ENCODE peak calls at places on chromosomes 1 and 21, in seven cellular contexts. Q, G, L, J, X, K and T are unnamed samples.

GRCh38 chr1:59156526-59157196 is 140.2 kb upstream of the FGGY start:
- DNase-seq in Q (no peak), G (no peak), L (no peak), J (peak; percentile 64), X (no peak), K (no peak), T (peak; percentile 72)

GRCh38 chr1:103942029-103942428 is 192.3 kb downstream of the AMY1C start:
- DNase-seq in Q (peak; percentile 15), G (no peak), L (no peak), J (no peak), X (no peak), K (no peak), T (no peak)

GRCh38 chr1:91608876-91609275 is 108.2 kb downstream of the CDC7 start:
- DNase-seq in Q (no peak), G (peak; percentile 49), L (no peak), J (peak; percentile 88), X (no peak), K (no peak), T (peak; percentile 71)

GRCh38 chr1:50681931-50682330 is 258.7 kb upstream of the DMRTA2 start:
- DNase-seq in Q (no peak), G (no peak), L (no peak), J (no peak), X (no peak), K (no peak), T (peak; percentile 57)

GRCh38 chr1:27357281-27358037 is 9.3 kb downstream of the MAP3K6 start:
- DNase-seq in Q (no peak), G (no peak), L (no peak), J (peak; percentile 52), X (peak; percentile 98), K (peak; percentile 84), T (peak; percentile 30)

GRCh38 chr1:145845514-145846161 is at the start of gene NUDT17:
- DNase-seq in Q (no peak), G (no peak), L (peak; percentile 42), J (peak; percentile 80), X (peak; percentile 82), K (peak; percentile 73), T (peak; percentile 86)

GRCh38 chr1:152768847-152769533 is 6.0 kb upstream of the LCE1F start:
- DNase-seq in Q (no peak), G (no peak), L (peak; percentile 49), J (peak; percentile 3), X (no peak), K (no peak), T (peak; percentile 76)

GRCh38 chr21:43972850-43973633 is 39.1 kb upstream of the TRAPPC10 start:
- DNase-seq in Q (no peak), G (no peak), L (no peak), J (peak; percentile 13), X (no peak), K (no peak), T (no peak)

GRCh38 chr1:205317311-205317917 is 4.1 kb downstream of the NUAK2 start:
- DNase-seq in Q (no peak), G (no peak), L (no peak), J (peak; percentile 27), X (peak; percentile 59), K (no peak), T (no peak)

GRCh38 chr1:205335692-205336091 is 14.1 kb upstream of the NUAK2 start:
- DNase-seq in Q (no peak), G (no peak), L (peak; percentile 60), J (peak; percentile 73), X (peak; percentile 81), K (peak; percentile 66), T (peak; percentile 80)

GRCh38 chr1:245058882-245059281 is 95.9 kb upstream of the KIF26B start:
- DNase-seq in Q (no peak), G (no peak), L (no peak), J (no peak), X (no peak), K (no peak), T (no peak)

GRCh38 chr1:160376525-160377131 is 9.8 kb downstream of the NHLH1 start:
- DNase-seq in Q (no peak), G (no peak), L (peak; percentile 71), J (peak; percentile 76), X (peak; percentile 59), K (peak; percentile 40), T (peak; percentile 79)

GRCh38 chr1:152228831-152229230 is 4.8 kb upstream of the HRNR start:
- DNase-seq in Q (no peak), G (peak; percentile 64), L (no peak), J (no peak), X (no peak), K (no peak), T (peak; percentile 65)

GRCh38 chr1:47906466-47907191 is 90.6 kb downstream of the TRABD2B start:
- DNase-seq in Q (no peak), G (no peak), L (no peak), J (no peak), X (no peak), K (no peak), T (no peak)

GRCh38 chr21:28776251-28776650 is 216.4 kb downstream of the LTN1 start:
- DNase-seq in Q (no peak), G (no peak), L (no peak), J (peak; percentile 79), X (no peak), K (no peak), T (peak; percentile 65)

GRCh38 chr1:183276386-183276785 is 90.3 kb downstream of the LAMC2 start:
- DNase-seq in Q (no peak), G (no peak), L (no peak), J (peak; percentile 85), X (no peak), K (no peak), T (peak; percentile 51)

GRCh38 chr1:78289606-78290005 is 201.2 kb upstream of the PTGFR start:
- DNase-seq in Q (no peak), G (no peak), L (peak; percentile 63), J (peak; percentile 31), X (no peak), K (no peak), T (no peak)

GRCh38 chr1:192713921-192714320 is 78.0 kb downstream of the RGS13 start:
- DNase-seq in Q (no peak), G (no peak), L (no peak), J (peak; percentile 47), X (no peak), K (no peak), T (no peak)

GRCh38 chr1:234515821-234516241 is 36.9 kb upstream of the TARBP1 start:
- DNase-seq in Q (no peak), G (no peak), L (no peak), J (peak; percentile 88), X (no peak), K (no peak), T (peak; percentile 65)

GRCh38 chr1:1371354-1371740 is 3.7 kb downstream of the AURKAIP1 start:
- DNase-seq in Q (no peak), G (no peak), L (no peak), J (no peak), X (no peak), K (peak; percentile 83), T (no peak)

GRCh38 chr1:173560300-173560699 is 42.6 kb downstream of the SLC9C2 start:
- DNase-seq in Q (no peak), G (no peak), L (no peak), J (no peak), X (no peak), K (no peak), T (no peak)

GRCh38 chr1:110421159-110421777 is 13.8 kb upstream of the LAMTOR5 start:
- DNase-seq in Q (peak; percentile 9), G (peak; percentile 6), L (peak; percentile 20), J (peak; percentile 58), X (no peak), K (no peak), T (peak; percentile 75)

GRCh38 chr21:16070207-16070651 is 340.4 kb downstream of the USP25 start:
- DNase-seq in Q (no peak), G (no peak), L (peak; percentile 50), J (no peak), X (no peak), K (no peak), T (peak; percentile 38)

GRCh38 chr21:42578034-42578433 is 64.4 kb downstream of the SLC37A1 start:
- DNase-seq in Q (no peak), G (no peak), L (no peak), J (no peak), X (no peak), K (no peak), T (no peak)

GRCh38 chr21:44421901-44422840 is 33.1 kb upstream of the LRRC3 start:
- DNase-seq in Q (no peak), G (no peak), L (no peak), J (no peak), X (no peak), K (no peak), T (no peak)

GRCh38 chr1:115211071-115211745 is 121.9 kb upstream of the TSPAN2 start:
- DNase-seq in Q (no peak), G (no peak), L (no peak), J (no peak), X (no peak), K (no peak), T (no peak)

GRCh38 chr1:224435999-224436398 is 1.4 kb upstream of the WDR26 start:
- DNase-seq in Q (no peak), G (no peak), L (no peak), J (no peak), X (no peak), K (no peak), T (peak; percentile 45)

GRCh38 chr1:84998642-84999280 is 1.8 kb upstream of the MCOLN2 start:
- DNase-seq in Q (no peak), G (no peak), L (no peak), J (peak; percentile 16), X (no peak), K (no peak), T (peak; percentile 32)

GRCh38 chr1:28518745-28519341 is 13.0 kb downstream of the RCC1 start:
- DNase-seq in Q (no peak), G (no peak), L (no peak), J (peak; percentile 35), X (peak; percentile 55), K (peak; percentile 66), T (peak; percentile 70)

GRCh38 chr1:22772054-22772453 is 61.4 kb downstream of the EPHB2 start:
- DNase-seq in Q (no peak), G (no peak), L (no peak), J (no peak), X (no peak), K (no peak), T (no peak)

GRCh38 chr1:84956655-84957054 is 40.3 kb downstream of the MCOLN2 start:
- DNase-seq in Q (no peak), G (no peak), L (no peak), J (no peak), X (no peak), K (no peak), T (no peak)